ENCODE peak calls at places on chromosomes 2 and 18, in nine cellular contexts. E, W, I, A, P, L, V, N and Q are unnamed samples.

GRCh38 chr2:1910562-1911256 is 166.4 kb upstream of the PXDN start:
- DNase-seq in E (no peak), W (no peak), I (no peak), A (no peak), P (no peak), L (peak), V (no peak), N (no peak), Q (no peak)

GRCh38 chr2:119231975-119232665 is 8.5 kb downstream of the STEAP3 start:
- DNase-seq in E (no peak), W (no peak), I (peak), A (no peak), P (no peak), L (peak), V (no peak), N (no peak), Q (no peak)

GRCh38 chr2:55010915-55011314 is 39.3 kb downstream of the RTN4 start:
- DNase-seq in E (peak), W (peak), I (no peak), A (peak), P (no peak), L (peak), V (no peak), N (no peak), Q (peak)

GRCh38 chr2:28633739-28634138 is 117.9 kb upstream of the PPP1CB start:
- DNase-seq in E (peak), W (no peak), I (peak), A (no peak), P (no peak), L (peak), V (no peak), N (no peak), Q (peak)

GRCh38 chr2:195694553-195694952 is 37.5 kb downstream of the SLC39A10 start:
- DNase-seq in E (no peak), W (no peak), I (no peak), A (no peak), P (no peak), L (no peak), V (no peak), N (no peak), Q (no peak)

GRCh38 chr2:175236930-175237329 is 55.4 kb upstream of the ATP5MC3 start:
- DNase-seq in E (no peak), W (no peak), I (no peak), A (no peak), P (no peak), L (no peak), V (no peak), N (no peak), Q (no peak)

GRCh38 chr2:67290451-67290991 is 106.6 kb upstream of the ETAA1 start:
- DNase-seq in E (no peak), W (no peak), I (peak), A (no peak), P (no peak), L (peak), V (no peak), N (no peak), Q (no peak)

GRCh38 chr2:204842731-204843490 is 297.6 kb downstream of the PARD3B start:
- DNase-seq in E (peak), W (no peak), I (peak), A (no peak), P (no peak), L (peak), V (peak), N (no peak), Q (no peak)

GRCh38 chr2:162002623-162003200 is 71.3 kb downstream of the DPP4 start:
- DNase-seq in E (no peak), W (no peak), I (no peak), A (no peak), P (no peak), L (no peak), V (no peak), N (no peak), Q (no peak)

GRCh38 chr2:63662028-63662804 is 73.5 kb downstream of the MDH1 start:
- DNase-seq in E (peak), W (no peak), I (no peak), A (no peak), P (no peak), L (peak), V (no peak), N (no peak), Q (no peak)

GRCh38 chr18:36326771-36327170 is 29.3 kb downstream of the FHOD3 start:
- DNase-seq in E (no peak), W (no peak), I (no peak), A (no peak), P (no peak), L (no peak), V (no peak), N (no peak), Q (no peak)

GRCh38 chr2:163737169-163737439 is 1.3 kb upstream of the FIGN start:
- DNase-seq in E (no peak), W (no peak), I (no peak), A (no peak), P (no peak), L (no peak), V (no peak), N (no peak), Q (no peak)

GRCh38 chr2:68975844-68976243 is 1.4 kb downstream of the GKN1 start:
- DNase-seq in E (no peak), W (no peak), I (no peak), A (no peak), P (no peak), L (no peak), V (no peak), N (no peak), Q (no peak)

GRCh38 chr2:3627500-3628100 is 30.4 kb upstream of the ALLC start:
- DNase-seq in E (no peak), W (no peak), I (no peak), A (no peak), P (no peak), L (no peak), V (peak), N (no peak), Q (no peak)

GRCh38 chr2:108855194-108855593 is 68.6 kb downstream of the CCDC138 start:
- DNase-seq in E (peak), W (no peak), I (peak), A (peak), P (no peak), L (peak), V (no peak), N (no peak), Q (no peak)

GRCh38 chr18:3792711-3793110 is 342.7 kb downstream of the TGIF1 start:
- DNase-seq in E (no peak), W (no peak), I (no peak), A (no peak), P (no peak), L (no peak), V (no peak), N (no peak), Q (no peak)

GRCh38 chr18:45316127-45316526 is 299.1 kb upstream of the SLC14A2 start:
- DNase-seq in E (no peak), W (no peak), I (no peak), A (no peak), P (no peak), L (no peak), V (no peak), N (no peak), Q (no peak)

GRCh38 chr2:119252186-119253113 is 28.8 kb downstream of the STEAP3 start:
- DNase-seq in E (peak), W (no peak), I (peak), A (no peak), P (no peak), L (peak), V (no peak), N (peak), Q (no peak)

GRCh38 chr18:10290244-10291240 is 163.9 kb upstream of the APCDD1 start:
- DNase-seq in E (no peak), W (no peak), I (no peak), A (no peak), P (no peak), L (peak), V (no peak), N (no peak), Q (no peak)

GRCh38 chr2:145960479-145961163 is 1440.7 kb upstream of the ZEB2 start:
- DNase-seq in E (no peak), W (no peak), I (no peak), A (no peak), P (no peak), L (no peak), V (no peak), N (no peak), Q (no peak)

GRCh38 chr2:117856415-117857210 is 42.1 kb downstream of the DDX18 start:
- DNase-seq in E (no peak), W (no peak), I (peak), A (no peak), P (no peak), L (peak), V (no peak), N (peak), Q (no peak)

GRCh38 chr2:240466579-240467148 is 31.2 kb downstream of the GPC1 start:
- DNase-seq in E (peak), W (no peak), I (no peak), A (no peak), P (peak), L (no peak), V (no peak), N (no peak), Q (no peak)

GRCh38 chr2:79860233-79861058 is 347.6 kb downstream of the CTNNA2 start:
- DNase-seq in E (peak), W (no peak), I (peak), A (peak), P (no peak), L (peak), V (no peak), N (no peak), Q (no peak)

GRCh38 chr2:3741867-3742602 is 38.7 kb downstream of the DCDC2C start:
- DNase-seq in E (no peak), W (no peak), I (no peak), A (no peak), P (no peak), L (no peak), V (no peak), N (no peak), Q (no peak)

GRCh38 chr2:81734981-81735380 is 1430.4 kb upstream of the LRRTM1 start:
- DNase-seq in E (no peak), W (no peak), I (peak), A (no peak), P (no peak), L (no peak), V (no peak), N (no peak), Q (no peak)

GRCh38 chr2:156852210-156852609 is 405.3 kb upstream of the GALNT5 start:
- DNase-seq in E (no peak), W (no peak), I (no peak), A (no peak), P (no peak), L (no peak), V (no peak), N (no peak), Q (no peak)

GRCh38 chr18:49212819-49213218 is 247.6 kb downstream of the DYM start:
- DNase-seq in E (no peak), W (no peak), I (no peak), A (no peak), P (no peak), L (peak), V (no peak), N (no peak), Q (no peak)

GRCh38 chr18:62663731-62664336 is 51.5 kb upstream of the PHLPP1 start:
- DNase-seq in E (peak), W (no peak), I (peak), A (no peak), P (peak), L (peak), V (no peak), N (no peak), Q (no peak)

GRCh38 chr2:216700778-216701177 is 5.4 kb upstream of the IGFBP5 start:
- DNase-seq in E (no peak), W (no peak), I (no peak), A (no peak), P (no peak), L (no peak), V (peak), N (no peak), Q (no peak)

GRCh38 chr2:109379507-109379906 is 234.3 kb downstream of the SEPTIN10 start:
- DNase-seq in E (no peak), W (peak), I (no peak), A (no peak), P (no peak), L (no peak), V (no peak), N (no peak), Q (peak)

GRCh38 chr2:238942941-238943715 is 95.2 kb downstream of the TWIST2 start:
- DNase-seq in E (no peak), W (peak), I (no peak), A (no peak), P (no peak), L (peak), V (peak), N (no peak), Q (peak)

GRCh38 chr2:50952596-50952995 is 79.3 kb downstream of the NRXN1 start:
- DNase-seq in E (no peak), W (no peak), I (peak), A (no peak), P (no peak), L (no peak), V (no peak), N (no peak), Q (no peak)

GRCh38 chr2:12074126-12074883 is 327.9 kb downstream of the LPIN1 start:
- DNase-seq in E (no peak), W (no peak), I (no peak), A (no peak), P (no peak), L (no peak), V (no peak), N (no peak), Q (no peak)

GRCh38 chr2:99678651-99679050 is 188.8 kb upstream of the REV1 start:
- DNase-seq in E (no peak), W (no peak), I (no peak), A (no peak), P (no peak), L (no peak), V (no peak), N (no peak), Q (no peak)

DNA sequence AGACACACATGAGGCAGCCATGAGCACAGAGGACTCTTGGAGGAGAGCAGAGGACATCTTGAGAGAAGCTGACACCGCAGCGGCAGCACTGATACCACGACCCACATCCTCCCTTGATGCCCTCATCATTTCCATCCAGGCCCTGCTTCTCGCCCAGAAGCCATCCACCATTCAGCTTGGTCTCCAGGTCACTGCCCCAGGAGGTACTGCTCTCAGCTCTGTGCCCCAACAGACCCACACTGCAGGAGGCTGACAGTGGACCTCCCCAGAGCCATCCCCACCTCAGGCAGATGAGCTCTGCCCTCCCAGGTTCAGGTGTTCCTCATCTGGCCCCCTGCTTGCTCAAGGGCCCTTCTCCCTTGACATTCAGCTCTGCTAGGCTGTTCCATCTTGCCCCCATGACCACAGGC is 74.9 kb downstream of the ACKR3 start:
- DNase-seq in E (no peak), W (peak), I (no peak), A (no peak), P (no peak), L (no peak), V (no peak), N (no peak), Q (no peak)
- H3K27ac ChIP-seq in E (no peak), W (no peak), I (no peak), A (no peak), P (no peak), L (no peak), V (peak), N (no peak), Q (no peak)

DNA sequence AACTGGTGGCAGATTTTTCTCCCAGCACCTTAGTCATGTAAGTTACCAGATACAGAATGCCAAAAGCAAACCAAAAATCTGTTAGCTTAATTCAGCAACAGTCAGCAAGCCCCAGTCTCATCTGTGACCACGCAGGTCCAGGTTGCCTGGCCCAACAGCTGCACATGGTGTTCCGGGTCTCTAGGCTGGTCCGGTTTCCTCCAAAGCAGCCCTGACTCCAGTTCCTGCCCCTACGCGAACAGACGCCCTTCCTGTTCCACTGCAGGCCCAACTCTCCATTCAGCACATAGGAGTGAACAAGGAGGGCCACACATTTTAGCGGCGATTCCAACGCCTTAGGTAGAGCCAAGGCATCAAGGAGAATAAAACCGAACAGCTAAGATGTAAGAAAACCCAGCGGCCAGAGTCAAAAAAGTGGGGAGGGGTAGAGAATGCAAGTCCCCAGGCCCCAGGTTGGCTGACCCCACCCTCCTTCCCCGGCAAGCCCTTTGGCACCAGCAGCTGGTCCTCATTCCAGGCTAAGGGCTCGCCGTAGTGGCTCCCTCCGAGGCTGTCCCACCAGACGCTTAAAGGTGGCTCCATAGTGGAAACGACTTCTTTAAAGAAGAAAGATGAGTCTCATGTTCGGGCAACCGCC is 1.5 kb downstream of the STK25 start:
- DNase-seq in E (no peak), W (no peak), I (peak), A (no peak), P (no peak), L (peak), V (no peak), N (no peak), Q (no peak)
- H3K27ac ChIP-seq in E (peak), W (peak), I (no peak), A (no peak), P (peak), L (no peak), V (no peak), N (peak), Q (no peak)

GRCh38 chr18:70366174-70366573 is 77.3 kb downstream of the SOCS6 start:
- DNase-seq in E (no peak), W (no peak), I (no peak), A (no peak), P (no peak), L (no peak), V (no peak), N (no peak), Q (no peak)
- H3K27ac ChIP-seq in E (no peak), W (no peak), I (no peak), A (no peak), P (no peak), L (no peak), V (no peak), N (peak), Q (no peak)

DNA sequence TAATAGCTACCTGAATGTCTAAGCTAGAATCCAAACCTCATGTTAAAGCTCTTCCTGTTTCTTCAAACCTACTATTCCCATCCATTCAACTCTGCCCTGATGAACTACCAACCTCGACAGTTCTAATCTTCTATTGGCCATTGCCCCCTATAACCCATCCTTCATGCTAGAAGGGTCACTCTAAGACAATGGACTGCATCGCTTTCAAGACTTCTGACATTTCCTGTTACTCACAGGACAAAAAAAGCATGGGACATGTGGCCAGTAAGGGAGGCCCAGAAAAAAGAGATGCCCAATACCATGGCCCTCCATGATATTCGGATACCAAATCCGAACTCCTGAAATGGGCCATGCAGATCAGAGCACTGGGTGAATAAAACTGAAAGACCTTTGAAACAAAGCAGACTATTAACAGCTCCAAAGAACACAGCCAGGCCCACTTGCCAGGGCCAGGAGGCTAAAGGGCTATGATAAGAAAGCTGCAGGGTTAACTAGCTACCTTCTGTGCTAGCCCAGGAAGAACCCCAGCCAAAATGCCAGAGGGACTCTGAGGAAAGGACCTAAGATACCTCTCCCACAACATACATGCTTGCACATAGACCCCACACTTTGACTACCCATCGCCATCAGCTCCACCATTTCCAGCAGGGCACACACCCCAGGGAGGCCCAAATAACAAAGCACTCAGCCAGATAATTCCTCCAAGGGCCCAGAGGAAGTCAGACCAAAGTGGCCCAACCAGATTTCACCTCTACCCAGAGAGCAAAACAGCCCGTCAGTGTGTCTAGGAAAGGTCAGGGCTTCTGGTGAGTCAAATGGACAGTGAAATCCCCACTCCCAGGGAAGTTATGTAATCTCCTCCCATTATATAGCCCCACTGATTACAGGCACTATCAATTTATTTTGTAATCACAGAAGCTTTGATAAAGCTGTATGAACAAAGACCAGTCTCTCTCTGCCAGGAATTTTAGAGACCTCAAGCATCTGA is 4.3 kb downstream of the B4GALT6 start:
- DNase-seq in E (no peak), W (no peak), I (peak), A (no peak), P (no peak), L (no peak), V (no peak), N (no peak), Q (peak)
- H3K27ac ChIP-seq in E (no peak), W (no peak), I (peak), A (no peak), P (no peak), L (no peak), V (no peak), N (peak), Q (peak)

DNA sequence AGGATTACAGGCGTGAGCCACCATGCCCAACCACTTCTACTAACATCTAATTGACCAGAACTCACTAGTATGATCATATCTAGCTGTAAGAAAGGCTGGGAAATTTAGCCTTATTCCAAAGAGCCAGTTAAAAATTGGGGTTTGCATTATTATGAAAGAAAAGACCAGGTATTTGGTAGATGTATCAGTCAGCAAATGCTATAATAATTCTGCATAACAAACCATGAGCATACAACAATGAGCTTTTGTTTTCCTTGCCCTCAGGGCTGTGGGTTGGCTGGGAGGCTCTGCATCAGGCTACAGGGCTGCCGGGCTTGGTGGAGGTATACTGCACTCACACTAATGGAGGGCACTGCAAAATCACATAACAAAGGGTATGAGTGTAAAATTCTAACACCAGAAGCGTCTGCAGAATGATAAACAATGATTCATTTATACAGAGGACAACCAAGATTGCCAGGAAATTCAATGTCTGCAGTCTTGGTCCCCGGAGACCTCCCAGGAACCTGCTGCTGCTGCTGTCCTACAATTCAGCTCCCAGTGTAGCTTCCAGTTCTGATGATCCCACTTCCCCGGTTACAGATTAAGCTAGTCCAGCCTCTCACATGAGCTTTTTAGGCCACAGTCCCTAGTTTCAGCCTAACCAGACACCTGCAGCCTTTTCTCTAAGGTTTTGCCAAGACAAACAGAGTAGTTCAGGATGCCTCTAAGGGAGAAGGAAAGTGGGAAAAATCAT is 32.2 kb upstream of the ST3GAL5 start:
- DNase-seq in E (peak), W (no peak), I (peak), A (no peak), P (peak), L (peak), V (no peak), N (no peak), Q (no peak)
- H3K27ac ChIP-seq in E (peak), W (peak), I (no peak), A (no peak), P (no peak), L (no peak), V (no peak), N (no peak), Q (peak)